ENCODE peak calls at places on chromosomes 2 and 18, in five cellular contexts. A is A549, K is HepG2, T is IMR-90, B is HCT116. C is an unnamed sample.
A peak's percentile ranks its signal among the peaks of the same experiment; 100 is the strongest.

GRCh38 chr18:13234528-13234795 is 15.9 kb downstream of the LDLRAD4 start:
- DNase-seq in A (no peak), K (no peak), T (no peak), B (no peak), C (no peak)

GRCh38 chr2:100640329-100641114 is 77.7 kb downstream of the PDCL3 start:
- DNase-seq in A (no peak), K (no peak), T (no peak), B (no peak), C (no peak)

GRCh38 chr2:175698076-175698475 is 304.0 kb downstream of the LNPK start:
- DNase-seq in A (no peak), K (no peak), T (no peak), B (no peak), C (no peak)

GRCh38 chr2:216302981-216303676 is 69.2 kb downstream of the MARCHF4 start:
- DNase-seq in A (no peak), K (no peak), T (peak; percentile 82), B (no peak), C (no peak)

GRCh38 chr18:24319757-24320156 is 77.9 kb downstream of the OSBPL1A start:
- DNase-seq in A (no peak), K (no peak), T (no peak), B (no peak), C (no peak)

GRCh38 chr18:9003406-9004100 is 98.9 kb upstream of the NDUFV2 start:
- DNase-seq in A (no peak), K (no peak), T (no peak), B (no peak), C (no peak)

GRCh38 chr2:133821107-133821760 is 253.0 kb upstream of the NCKAP5 start:
- DNase-seq in A (no peak), K (no peak), T (peak; percentile 84), B (no peak), C (no peak)

GRCh38 chr18:41391616-41392610 is 563.1 kb upstream of the PIK3C3 start:
- DNase-seq in A (peak; percentile 48), K (peak; percentile 47), T (peak; percentile 70), B (no peak), C (no peak)

GRCh38 chr18:35026407-35027061 is 14.7 kb upstream of the MAPRE2 start:
- DNase-seq in A (no peak), K (no peak), T (no peak), B (no peak), C (no peak)

GRCh38 chr2:172734711-172735645 is 667 bp upstream of the RAPGEF4 start:
- DNase-seq in A (no peak), K (no peak), T (no peak), B (no peak), C (no peak)
- TF ChIP-seq CEBPB in A (no peak), K (no peak), T (no peak), B (no peak), C (no peak)

GRCh38 chr2:239369631-239370161 is 31.1 kb downstream of the HDAC4 start:
- DNase-seq in A (no peak), K (no peak), T (no peak), B (no peak), C (peak; percentile 83)

GRCh38 chr2:239370403-239370802 is 30.4 kb downstream of the HDAC4 start:
- DNase-seq in A (no peak), K (no peak), T (no peak), B (no peak), C (no peak)

GRCh38 chr2:239370876-239371725 is 29.7 kb downstream of the HDAC4 start:
- DNase-seq in A (no peak), K (no peak), T (no peak), B (no peak), C (no peak)

GRCh38 chr2:239368321-239368720 is 32.5 kb downstream of the HDAC4 start:
- DNase-seq in A (no peak), K (no peak), T (no peak), B (no peak), C (no peak)

GRCh38 chr2:239368906-239369584 is 31.8 kb downstream of the HDAC4 start:
- DNase-seq in A (no peak), K (no peak), T (no peak), B (no peak), C (no peak)
- TF ChIP-seq CEBPB in A (no peak), K (no peak), T (no peak), B (no peak), C (no peak)

GRCh38 chr2:127884436-127884835 is 1.3 kb downstream of the AMMECR1L start:
- DNase-seq in A (no peak), K (no peak), T (peak; percentile 89), B (no peak), C (no peak)
- TF ChIP-seq CEBPB in A (no peak), K (no peak), T (peak; percentile 2), B (no peak), C (no peak)

DNA sequence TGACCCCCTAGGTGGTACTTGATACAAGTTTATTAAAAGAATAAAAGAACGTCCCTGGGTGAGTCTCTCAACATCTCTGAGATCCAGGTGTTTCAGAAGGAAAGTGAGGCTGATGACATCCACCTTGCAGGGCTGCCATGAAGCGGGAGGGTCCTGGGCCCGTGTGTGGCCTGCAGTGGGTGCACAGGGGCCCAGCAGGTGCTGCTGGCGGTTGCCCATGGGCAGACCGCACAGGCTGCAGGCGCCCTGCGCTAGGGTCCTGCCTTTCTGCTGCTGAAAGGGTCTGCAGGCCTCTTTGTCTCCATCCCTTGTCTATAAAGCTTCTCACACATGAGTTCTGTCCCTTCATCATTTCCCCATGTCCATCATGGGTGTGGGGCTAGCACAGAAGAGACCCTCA is 247.0 kb downstream of the TFCP2L1 start:
- DNase-seq in A (no peak), K (no peak), T (no peak), B (no peak), C (no peak)
- TF ChIP-seq CEBPB in A (no peak), K (no peak), T (no peak), B (no peak), C (no peak)

GRCh38 chr2:55223958-55224760 is 7.9 kb downstream of the CLHC1 start:
- DNase-seq in A (no peak), K (no peak), T (no peak), B (no peak), C (no peak)
- TF ChIP-seq CEBPB in A (no peak), K (no peak), T (no peak), B (no peak), C (no peak)

GRCh38 chr18:77031662-77032061 is 100.9 kb downstream of the MBP start:
- DNase-seq in A (no peak), K (no peak), T (no peak), B (no peak), C (no peak)
- TF ChIP-seq CEBPB in A (no peak), K (no peak), T (no peak), B (no peak), C (no peak)

DNA sequence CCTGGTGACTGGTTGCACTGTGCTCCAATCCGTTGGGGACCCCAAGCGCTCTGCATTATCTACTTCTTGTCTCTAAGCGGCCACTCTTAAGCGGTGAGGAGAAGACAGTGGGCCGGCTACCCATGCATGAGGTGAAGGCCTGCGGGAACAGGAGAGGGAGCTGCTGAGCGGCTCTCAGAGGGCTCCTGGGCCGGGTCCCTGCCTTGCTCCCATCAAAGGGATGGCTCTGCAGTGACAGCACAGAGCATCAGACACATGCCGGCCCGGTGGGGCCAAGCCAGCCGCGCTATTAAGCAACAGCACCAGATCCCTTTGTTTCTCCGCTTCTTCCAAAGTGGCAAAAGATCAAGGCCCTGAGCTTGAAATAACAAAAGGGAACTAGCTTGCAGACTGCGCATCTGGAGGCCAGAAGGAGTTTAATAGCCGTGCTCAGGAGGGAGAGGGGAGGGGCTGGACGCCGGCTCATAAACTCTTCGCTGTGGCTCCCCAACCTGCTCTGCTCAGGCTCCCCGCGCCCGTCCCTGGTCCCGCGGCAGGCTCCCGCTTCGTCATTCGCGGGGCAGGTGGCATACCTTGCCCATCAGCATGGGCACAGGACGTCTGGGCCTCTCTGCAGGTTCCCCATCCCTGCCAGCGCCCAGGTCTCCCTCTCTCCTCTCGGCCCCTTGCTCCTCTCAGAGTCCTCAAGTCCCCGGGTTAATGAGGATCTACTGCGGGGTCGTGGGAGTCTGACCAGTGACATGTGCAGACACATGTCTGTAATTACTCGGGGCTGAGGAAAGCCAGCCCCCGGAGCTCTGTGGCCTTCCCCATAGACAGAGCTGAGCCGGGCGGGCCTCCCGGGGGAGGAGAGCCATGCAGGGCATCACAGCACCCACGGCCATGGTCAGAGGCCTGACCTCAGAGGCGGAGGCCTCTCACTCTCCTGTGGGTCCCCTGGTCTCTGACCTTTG is 96.7 kb downstream of the ASB1 start:
- DNase-seq in A (no peak), K (peak; percentile 93), T (peak; percentile 21), B (no peak), C (no peak)
- TF ChIP-seq CEBPB in A (no peak), K (peak; percentile 95), T (no peak), B (no peak), C (no peak)

GRCh38 chr2:18825856-18826255 is 236.5 kb upstream of the NT5C1B start:
- DNase-seq in A (no peak), K (no peak), T (no peak), B (no peak), C (no peak)
- TF ChIP-seq CEBPB in A (no peak), K (no peak), T (no peak), B (no peak), C (no peak)

GRCh38 chr2:58574873-58575272 is 333.7 kb upstream of the FANCL start:
- DNase-seq in A (no peak), K (no peak), T (no peak), B (no peak), C (no peak)

GRCh38 chr2:58569460-58570185 is 328.5 kb upstream of the FANCL start:
- DNase-seq in A (no peak), K (no peak), T (no peak), B (no peak), C (no peak)

DNA sequence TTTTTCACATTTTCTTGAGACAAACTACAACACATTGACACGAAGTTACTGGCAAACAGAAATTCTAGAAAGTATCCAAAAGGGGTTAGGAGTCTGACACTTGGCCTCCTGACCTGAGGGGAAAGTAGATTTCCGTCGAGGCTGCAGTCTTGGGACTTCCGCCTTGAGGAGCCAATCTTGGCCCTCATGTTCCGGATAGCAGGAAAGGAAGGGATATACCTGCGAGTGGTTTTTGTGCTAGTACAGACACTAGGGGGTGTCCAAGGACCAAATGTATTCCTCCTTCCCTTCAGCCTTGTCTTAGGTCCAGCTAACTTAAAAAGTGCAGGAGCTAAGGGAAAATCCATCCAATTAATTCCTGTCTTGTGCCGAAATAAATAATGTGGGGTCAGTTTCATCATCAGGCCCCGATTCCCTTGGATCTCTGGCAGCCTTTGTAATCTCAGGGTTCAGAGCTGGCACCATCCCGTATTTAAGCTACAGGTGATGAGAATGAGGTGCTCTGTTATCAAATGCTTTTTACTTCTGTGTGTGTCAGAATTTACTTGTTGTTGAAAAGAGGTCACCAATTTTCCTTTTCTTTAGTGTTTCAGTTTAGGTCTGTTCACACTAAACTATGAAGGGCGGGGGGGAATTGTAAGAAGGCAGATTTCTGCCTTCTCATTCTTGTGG is 330.2 kb upstream of the FANCL start:
- DNase-seq in A (peak; percentile 87), K (peak; percentile 50), T (peak; percentile 69), B (peak; percentile 77), C (peak; percentile 7)
- TF ChIP-seq CEBPB in A (no peak), K (no peak), T (no peak), B (no peak), C (no peak)

DNA sequence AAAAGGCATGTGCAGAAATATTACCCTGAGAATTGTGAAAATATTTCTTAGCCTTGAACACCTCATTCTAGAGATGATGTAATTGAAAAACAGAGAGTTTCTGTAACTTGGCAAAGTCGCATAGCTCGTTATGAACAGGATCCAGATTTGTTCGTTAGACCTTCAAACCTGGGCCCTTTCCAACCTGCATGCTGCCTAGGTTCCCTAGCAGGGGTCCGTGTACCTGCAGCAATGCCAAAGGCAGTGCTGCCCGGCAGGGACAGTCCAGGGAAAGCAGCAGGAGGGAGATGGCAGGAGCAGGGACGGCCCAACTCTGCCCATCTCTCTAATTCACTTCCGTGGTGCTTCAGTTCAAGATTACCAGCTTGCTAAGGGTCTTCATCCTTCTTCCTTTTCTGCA is 12.0 kb downstream of the PIEZO2 start:
- DNase-seq in A (no peak), K (no peak), T (no peak), B (no peak), C (no peak)
- TF ChIP-seq CEBPB in A (no peak), K (no peak), T (no peak), B (no peak), C (no peak)